ENCODE peak calls at places on chromosomes 2 and 18, in seven cellular contexts. One of them, this sample, is unnamed.

GRCh38 chr2:112138143-112139032 is at the start of gene FBLN7:
- DNase-seq in MCF 10A: no peak
- DNase-seq in adrenal gland: peak; percentile 47
- DNase-seq in kidney epithelial cell: no peak
- DNase-seq in bronchial epithelial cell: no peak
- DNase-seq in IMR-90: no peak
- DNase-seq in sigmoid colon: no peak
- DNase-seq in this sample: peak; percentile 38

GRCh38 chr2:169361706-169362345 is 508 bp downstream of the LRP2 start:
- DNase-seq in MCF 10A: no peak
- DNase-seq in adrenal gland: no peak
- DNase-seq in kidney epithelial cell: no peak
- DNase-seq in bronchial epithelial cell: no peak
- DNase-seq in IMR-90: no peak
- DNase-seq in sigmoid colon: no peak
- DNase-seq in this sample: peak; percentile 48

GRCh38 chr2:26300234-26300641 is 45.7 kb upstream of the SELENOI start:
- DNase-seq in MCF 10A: peak; percentile 76
- DNase-seq in adrenal gland: no peak
- DNase-seq in kidney epithelial cell: no peak
- DNase-seq in bronchial epithelial cell: peak; percentile 81
- DNase-seq in IMR-90: peak; percentile 28
- DNase-seq in sigmoid colon: no peak
- DNase-seq in this sample: no peak

GRCh38 chr18:49884465-49884864 is 71.1 kb upstream of the ACAA2 start:
- DNase-seq in MCF 10A: no peak
- DNase-seq in adrenal gland: no peak
- DNase-seq in kidney epithelial cell: no peak
- DNase-seq in bronchial epithelial cell: no peak
- DNase-seq in IMR-90: no peak
- DNase-seq in sigmoid colon: no peak
- DNase-seq in this sample: no peak

GRCh38 chr2:97763176-97763845 is 49.9 kb downstream of the ZAP70 start:
- DNase-seq in MCF 10A: no peak
- DNase-seq in adrenal gland: no peak
- DNase-seq in kidney epithelial cell: no peak
- DNase-seq in bronchial epithelial cell: no peak
- DNase-seq in IMR-90: peak; percentile 20
- DNase-seq in sigmoid colon: no peak
- DNase-seq in this sample: no peak

GRCh38 chr2:233081232-233081730 is 21.1 kb downstream of the INPP5D start:
- DNase-seq in MCF 10A: no peak
- DNase-seq in adrenal gland: no peak
- DNase-seq in kidney epithelial cell: no peak
- DNase-seq in bronchial epithelial cell: no peak
- DNase-seq in IMR-90: no peak
- DNase-seq in sigmoid colon: no peak
- DNase-seq in this sample: no peak

GRCh38 chr18:389658-390357 is 110.7 kb downstream of the COLEC12 start:
- DNase-seq in MCF 10A: no peak
- DNase-seq in adrenal gland: no peak
- DNase-seq in kidney epithelial cell: no peak
- DNase-seq in bronchial epithelial cell: no peak
- DNase-seq in IMR-90: peak; percentile 22
- DNase-seq in sigmoid colon: no peak
- DNase-seq in this sample: no peak

GRCh38 chr2:126698376-126698775 is 42.4 kb downstream of the GYPC start:
- DNase-seq in MCF 10A: no peak
- DNase-seq in adrenal gland: no peak
- DNase-seq in kidney epithelial cell: no peak
- DNase-seq in bronchial epithelial cell: no peak
- DNase-seq in IMR-90: no peak
- DNase-seq in sigmoid colon: no peak
- DNase-seq in this sample: no peak

GRCh38 chr2:45698538-45698937 is 47.1 kb downstream of the PRKCE start:
- DNase-seq in MCF 10A: no peak
- DNase-seq in adrenal gland: no peak
- DNase-seq in kidney epithelial cell: no peak
- DNase-seq in bronchial epithelial cell: no peak
- DNase-seq in IMR-90: no peak
- DNase-seq in sigmoid colon: no peak
- DNase-seq in this sample: no peak

GRCh38 chr2:12507295-12507694 is 209.4 kb upstream of the TRIB2 start:
- DNase-seq in MCF 10A: peak; percentile 99
- DNase-seq in adrenal gland: no peak
- DNase-seq in kidney epithelial cell: peak; percentile 97
- DNase-seq in bronchial epithelial cell: peak; percentile 95
- DNase-seq in IMR-90: peak; percentile 80
- DNase-seq in sigmoid colon: no peak
- DNase-seq in this sample: no peak

GRCh38 chr2:216842634-216843033 is 17.2 kb downstream of the TNP1 start:
- DNase-seq in MCF 10A: no peak
- DNase-seq in adrenal gland: no peak
- DNase-seq in kidney epithelial cell: no peak
- DNase-seq in bronchial epithelial cell: no peak
- DNase-seq in IMR-90: no peak
- DNase-seq in sigmoid colon: peak; percentile 84
- DNase-seq in this sample: no peak

GRCh38 chr2:10009811-10010781 is 33.3 kb upstream of the KLF11 start:
- DNase-seq in MCF 10A: no peak
- DNase-seq in adrenal gland: peak; percentile 88
- DNase-seq in kidney epithelial cell: no peak
- DNase-seq in bronchial epithelial cell: no peak
- DNase-seq in IMR-90: peak; percentile 78
- DNase-seq in sigmoid colon: peak; percentile 95
- DNase-seq in this sample: no peak

GRCh38 chr2:227383687-227384086 is 4.1 kb downstream of the SCYGR1 start:
- DNase-seq in MCF 10A: no peak
- DNase-seq in adrenal gland: no peak
- DNase-seq in kidney epithelial cell: no peak
- DNase-seq in bronchial epithelial cell: no peak
- DNase-seq in IMR-90: no peak
- DNase-seq in sigmoid colon: no peak
- DNase-seq in this sample: no peak

GRCh38 chr2:190446750-190447516 is 38.8 kb downstream of the MFSD6 start:
- DNase-seq in MCF 10A: no peak
- DNase-seq in adrenal gland: no peak
- DNase-seq in kidney epithelial cell: no peak
- DNase-seq in bronchial epithelial cell: no peak
- DNase-seq in IMR-90: peak; percentile 29
- DNase-seq in sigmoid colon: no peak
- DNase-seq in this sample: no peak

GRCh38 chr2:241794250-241794823 is 14.7 kb upstream of the NEU4 start:
- DNase-seq in MCF 10A: no peak
- DNase-seq in adrenal gland: no peak
- DNase-seq in kidney epithelial cell: no peak
- DNase-seq in bronchial epithelial cell: no peak
- DNase-seq in IMR-90: no peak
- DNase-seq in sigmoid colon: no peak
- DNase-seq in this sample: peak; percentile 13

GRCh38 chr2:39202639-39203369 is 41.0 kb downstream of the CDKL4 start:
- DNase-seq in MCF 10A: no peak
- DNase-seq in adrenal gland: no peak
- DNase-seq in kidney epithelial cell: no peak
- DNase-seq in bronchial epithelial cell: peak; percentile 8
- DNase-seq in IMR-90: peak; percentile 25
- DNase-seq in sigmoid colon: no peak
- DNase-seq in this sample: no peak

GRCh38 chr18:36776650-36777049 is 52.2 kb downstream of the TPGS2 start:
- DNase-seq in MCF 10A: no peak
- DNase-seq in adrenal gland: no peak
- DNase-seq in kidney epithelial cell: no peak
- DNase-seq in bronchial epithelial cell: no peak
- DNase-seq in IMR-90: no peak
- DNase-seq in sigmoid colon: no peak
- DNase-seq in this sample: no peak

GRCh38 chr18:37639846-37640245 is 74.2 kb upstream of the CELF4 start:
- DNase-seq in MCF 10A: peak; percentile 74
- DNase-seq in adrenal gland: no peak
- DNase-seq in kidney epithelial cell: no peak
- DNase-seq in bronchial epithelial cell: peak; percentile 68
- DNase-seq in IMR-90: no peak
- DNase-seq in sigmoid colon: no peak
- DNase-seq in this sample: no peak

GRCh38 chr2:83596592-83597339 is 862.3 kb downstream of the SUCLG1 start:
- DNase-seq in MCF 10A: no peak
- DNase-seq in adrenal gland: no peak
- DNase-seq in kidney epithelial cell: no peak
- DNase-seq in bronchial epithelial cell: no peak
- DNase-seq in IMR-90: no peak
- DNase-seq in sigmoid colon: no peak
- DNase-seq in this sample: no peak

GRCh38 chr2:206971805-206972204 is 32.5 kb downstream of the CPO start:
- DNase-seq in MCF 10A: peak; percentile 69
- DNase-seq in adrenal gland: no peak
- DNase-seq in kidney epithelial cell: no peak
- DNase-seq in bronchial epithelial cell: peak; percentile 34
- DNase-seq in IMR-90: peak; percentile 63
- DNase-seq in sigmoid colon: peak; percentile 64
- DNase-seq in this sample: no peak

GRCh38 chr2:209147981-209148380 is 275.9 kb upstream of the MAP2 start:
- DNase-seq in MCF 10A: no peak
- DNase-seq in adrenal gland: no peak
- DNase-seq in kidney epithelial cell: no peak
- DNase-seq in bronchial epithelial cell: peak; percentile 29
- DNase-seq in IMR-90: no peak
- DNase-seq in sigmoid colon: no peak
- DNase-seq in this sample: no peak

GRCh38 chr2:42339191-42339912 is 21.7 kb downstream of the COX7A2L start:
- DNase-seq in MCF 10A: no peak
- DNase-seq in adrenal gland: no peak
- DNase-seq in kidney epithelial cell: no peak
- DNase-seq in bronchial epithelial cell: no peak
- DNase-seq in IMR-90: no peak
- DNase-seq in sigmoid colon: no peak
- DNase-seq in this sample: no peak

GRCh38 chr2:6580982-6581381 is 284.7 kb downstream of the CMPK2 start:
- DNase-seq in MCF 10A: peak; percentile 67
- DNase-seq in adrenal gland: no peak
- DNase-seq in kidney epithelial cell: peak; percentile 63
- DNase-seq in bronchial epithelial cell: peak; percentile 15
- DNase-seq in IMR-90: peak; percentile 85
- DNase-seq in sigmoid colon: no peak
- DNase-seq in this sample: no peak

DNA sequence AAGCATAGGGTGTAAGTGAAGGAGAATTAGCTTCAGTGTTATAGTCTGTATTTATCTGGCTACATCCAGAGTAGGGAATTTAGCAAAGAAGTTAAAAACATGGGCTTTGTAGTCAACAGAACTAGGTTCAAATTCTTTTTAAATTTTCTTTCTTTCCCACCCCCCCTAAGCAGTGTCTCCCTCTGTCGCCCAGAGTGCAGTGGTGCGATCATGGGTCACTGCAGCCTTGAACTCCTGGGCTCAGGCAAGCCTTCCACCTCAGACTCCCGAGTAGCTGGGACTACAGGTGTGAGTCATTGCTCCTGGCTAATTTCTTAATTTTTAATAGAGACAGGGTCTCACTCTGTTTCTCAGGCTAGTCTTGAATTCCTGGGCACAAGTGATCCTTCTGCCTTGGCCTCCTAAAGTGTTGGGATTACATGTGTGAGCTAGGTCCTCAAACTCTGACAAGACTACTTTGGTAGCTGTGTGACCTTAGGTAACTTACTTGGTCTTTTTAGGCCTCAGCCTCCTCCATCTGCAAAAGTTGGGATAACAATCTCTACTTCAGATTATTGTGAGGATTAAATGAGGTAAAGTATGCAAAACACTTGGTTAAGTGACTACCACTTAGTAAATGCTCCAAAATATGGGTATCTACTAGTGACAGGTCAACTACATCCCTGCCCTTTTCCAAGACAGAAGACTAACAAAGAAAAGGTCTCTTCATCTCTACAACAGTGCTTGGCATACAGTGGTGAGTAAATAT is 17.8 kb downstream of the DOK1 start:
- DNase-seq in MCF 10A: no peak
- DNase-seq in adrenal gland: no peak
- DNase-seq in kidney epithelial cell: no peak
- DNase-seq in bronchial epithelial cell: no peak
- DNase-seq in IMR-90: no peak
- DNase-seq in sigmoid colon: no peak
- DNase-seq in this sample: no peak
- TF ChIP-seq CTCF in MCF 10A: no peak
- TF ChIP-seq CTCF in adrenal gland: peak; percentile 19
- TF ChIP-seq CTCF in kidney epithelial cell: peak; percentile 34
- TF ChIP-seq CTCF in bronchial epithelial cell: no peak
- TF ChIP-seq CTCF in IMR-90: no peak
- TF ChIP-seq CTCF in sigmoid colon: no peak
- TF ChIP-seq CTCF in this sample: peak; percentile 24

GRCh38 chr2:105595536-105595935 is 149.2 kb upstream of the NCK2 start:
- DNase-seq in MCF 10A: peak; percentile 46
- DNase-seq in adrenal gland: no peak
- DNase-seq in kidney epithelial cell: peak; percentile 86
- DNase-seq in bronchial epithelial cell: peak; percentile 74
- DNase-seq in IMR-90: no peak
- DNase-seq in sigmoid colon: no peak
- DNase-seq in this sample: no peak
- TF ChIP-seq CTCF in MCF 10A: peak; percentile 7
- TF ChIP-seq CTCF in adrenal gland: no peak
- TF ChIP-seq CTCF in kidney epithelial cell: peak; percentile 27
- TF ChIP-seq CTCF in bronchial epithelial cell: peak; percentile 32
- TF ChIP-seq CTCF in IMR-90: no peak
- TF ChIP-seq CTCF in sigmoid colon: no peak
- TF ChIP-seq CTCF in this sample: no peak

GRCh38 chr2:54671875-54672586 is 51.4 kb upstream of the EML6 start:
- DNase-seq in MCF 10A: no peak
- DNase-seq in adrenal gland: no peak
- DNase-seq in kidney epithelial cell: no peak
- DNase-seq in bronchial epithelial cell: peak; percentile 30
- DNase-seq in IMR-90: peak; percentile 82
- DNase-seq in sigmoid colon: no peak
- DNase-seq in this sample: no peak
- TF ChIP-seq CTCF in MCF 10A: no peak
- TF ChIP-seq CTCF in adrenal gland: no peak
- TF ChIP-seq CTCF in kidney epithelial cell: no peak
- TF ChIP-seq CTCF in bronchial epithelial cell: no peak
- TF ChIP-seq CTCF in IMR-90: no peak
- TF ChIP-seq CTCF in sigmoid colon: no peak
- TF ChIP-seq CTCF in this sample: no peak

DNA sequence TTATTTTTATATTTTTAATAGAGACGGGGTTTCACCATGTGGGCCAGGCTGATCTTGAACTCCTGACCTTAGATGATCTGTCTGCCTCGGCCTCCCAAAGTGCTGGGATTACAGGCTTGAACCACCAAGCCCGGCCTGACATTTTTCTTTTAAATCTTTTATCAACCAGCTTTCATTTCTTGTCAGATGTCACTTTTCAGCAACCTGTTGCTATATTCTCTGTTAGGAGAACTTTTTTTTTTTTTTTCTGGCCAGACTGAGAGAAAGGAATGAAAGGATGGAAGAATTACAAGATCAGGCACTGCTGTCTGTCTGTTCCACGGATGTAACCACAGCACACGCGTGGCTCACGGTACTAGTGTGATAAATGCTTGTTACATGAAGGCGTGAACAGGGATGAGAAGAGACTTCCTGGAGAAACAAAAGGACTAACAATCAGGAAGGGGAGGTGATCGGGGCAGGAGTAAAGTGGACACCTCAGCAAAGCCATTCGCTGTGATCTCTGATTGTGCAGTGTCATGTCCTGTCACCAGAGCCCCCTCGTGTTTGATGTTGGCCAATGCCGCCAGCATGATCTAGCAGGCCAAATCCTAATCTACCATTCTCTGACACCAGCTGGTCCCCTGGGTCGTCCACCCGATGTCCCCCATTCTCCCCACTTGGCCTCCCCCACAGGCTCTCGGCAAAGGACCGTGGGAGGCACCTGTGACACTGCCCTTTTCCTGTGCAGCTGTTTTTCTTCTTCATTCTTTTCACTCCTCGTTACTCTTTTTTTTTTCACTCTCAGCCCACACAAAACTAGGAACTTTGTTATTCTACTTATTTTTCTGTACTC is 146.6 kb downstream of the TGIF1 start:
- DNase-seq in MCF 10A: no peak
- DNase-seq in adrenal gland: peak; percentile 51
- DNase-seq in kidney epithelial cell: no peak
- DNase-seq in bronchial epithelial cell: peak; percentile 44
- DNase-seq in IMR-90: peak; percentile 58
- DNase-seq in sigmoid colon: peak; percentile 77
- DNase-seq in this sample: peak; percentile 69
- TF ChIP-seq CTCF in MCF 10A: no peak
- TF ChIP-seq CTCF in adrenal gland: peak; percentile 16
- TF ChIP-seq CTCF in kidney epithelial cell: peak; percentile 38
- TF ChIP-seq CTCF in bronchial epithelial cell: peak; percentile 35
- TF ChIP-seq CTCF in IMR-90: no peak
- TF ChIP-seq CTCF in sigmoid colon: no peak
- TF ChIP-seq CTCF in this sample: peak; percentile 30

This sample was measured in GM13976.